ENCODE peak calls at places on chromosome 2, in eight cellular contexts. One of them, this sample, is unnamed.

GRCh38 chr2:85648619-85649018 is 19.4 kb downstream of the SFTPB start:
- DNase-seq in uterus: no peak
- DNase-seq in NCI-H2081: no peak
- DNase-seq in fibroblast of lung: peak
- DNase-seq in stimulated activated CD4-positive, alpha-beta T cell treated with anti-CD3 and anti-CD28 coated beads, Interleukin-4, amount 100 ng/mL, for 48 hours: no peak
- DNase-seq in fibroblast of the aortic adventitia: peak
- DNase-seq in right cardiac atrium: no peak
- DNase-seq in RWPE1: peak
- DNase-seq in this sample: no peak

GRCh38 chr2:54572636-54573531 is 116.8 kb downstream of the SPTBN1 start:
- DNase-seq in uterus: no peak
- DNase-seq in NCI-H2081: no peak
- DNase-seq in fibroblast of lung: peak
- DNase-seq in stimulated activated CD4-positive, alpha-beta T cell treated with anti-CD3 and anti-CD28 coated beads, Interleukin-4, amount 100 ng/mL, for 48 hours: peak
- DNase-seq in fibroblast of the aortic adventitia: peak
- DNase-seq in right cardiac atrium: no peak
- DNase-seq in RWPE1: no peak
- DNase-seq in this sample: no peak

GRCh38 chr2:11827547-11827946 is 81.1 kb downstream of the LPIN1 start:
- DNase-seq in uterus: no peak
- DNase-seq in NCI-H2081: no peak
- DNase-seq in fibroblast of lung: no peak
- DNase-seq in stimulated activated CD4-positive, alpha-beta T cell treated with anti-CD3 and anti-CD28 coated beads, Interleukin-4, amount 100 ng/mL, for 48 hours: peak
- DNase-seq in fibroblast of the aortic adventitia: no peak
- DNase-seq in right cardiac atrium: no peak
- DNase-seq in RWPE1: no peak
- DNase-seq in this sample: no peak

GRCh38 chr2:127115471-127116199 is 8.7 kb upstream of the BIN1 start:
- DNase-seq in uterus: no peak
- DNase-seq in NCI-H2081: no peak
- DNase-seq in fibroblast of lung: no peak
- DNase-seq in stimulated activated CD4-positive, alpha-beta T cell treated with anti-CD3 and anti-CD28 coated beads, Interleukin-4, amount 100 ng/mL, for 48 hours: no peak
- DNase-seq in fibroblast of the aortic adventitia: no peak
- DNase-seq in right cardiac atrium: no peak
- DNase-seq in RWPE1: no peak
- DNase-seq in this sample: no peak

GRCh38 chr2:162291748-162292147 is 26.7 kb downstream of the IFIH1 start:
- DNase-seq in uterus: no peak
- DNase-seq in NCI-H2081: no peak
- DNase-seq in fibroblast of lung: no peak
- DNase-seq in stimulated activated CD4-positive, alpha-beta T cell treated with anti-CD3 and anti-CD28 coated beads, Interleukin-4, amount 100 ng/mL, for 48 hours: no peak
- DNase-seq in fibroblast of the aortic adventitia: no peak
- DNase-seq in right cardiac atrium: no peak
- DNase-seq in RWPE1: no peak
- DNase-seq in this sample: no peak

GRCh38 chr2:231425811-231426703 is 30.5 kb downstream of the B3GNT7 start:
- DNase-seq in uterus: no peak
- DNase-seq in NCI-H2081: no peak
- DNase-seq in fibroblast of lung: no peak
- DNase-seq in stimulated activated CD4-positive, alpha-beta T cell treated with anti-CD3 and anti-CD28 coated beads, Interleukin-4, amount 100 ng/mL, for 48 hours: no peak
- DNase-seq in fibroblast of the aortic adventitia: no peak
- DNase-seq in right cardiac atrium: no peak
- DNase-seq in RWPE1: peak
- DNase-seq in this sample: no peak

GRCh38 chr2:156334496-156335478 is 2.3 kb upstream of the NR4A2 start:
- DNase-seq in uterus: peak
- DNase-seq in NCI-H2081: peak
- DNase-seq in fibroblast of lung: peak
- DNase-seq in stimulated activated CD4-positive, alpha-beta T cell treated with anti-CD3 and anti-CD28 coated beads, Interleukin-4, amount 100 ng/mL, for 48 hours: peak
- DNase-seq in fibroblast of the aortic adventitia: peak
- DNase-seq in right cardiac atrium: peak
- DNase-seq in RWPE1: peak
- DNase-seq in this sample: peak

GRCh38 chr2:121219866-121220265 is 65.1 kb downstream of the TFCP2L1 start:
- DNase-seq in uterus: no peak
- DNase-seq in NCI-H2081: no peak
- DNase-seq in fibroblast of lung: no peak
- DNase-seq in stimulated activated CD4-positive, alpha-beta T cell treated with anti-CD3 and anti-CD28 coated beads, Interleukin-4, amount 100 ng/mL, for 48 hours: no peak
- DNase-seq in fibroblast of the aortic adventitia: no peak
- DNase-seq in right cardiac atrium: no peak
- DNase-seq in RWPE1: no peak
- DNase-seq in this sample: no peak

GRCh38 chr2:43943809-43944452 is 51.9 kb downstream of the LRPPRC start:
- DNase-seq in uterus: no peak
- DNase-seq in NCI-H2081: peak
- DNase-seq in fibroblast of lung: peak
- DNase-seq in stimulated activated CD4-positive, alpha-beta T cell treated with anti-CD3 and anti-CD28 coated beads, Interleukin-4, amount 100 ng/mL, for 48 hours: no peak
- DNase-seq in fibroblast of the aortic adventitia: no peak
- DNase-seq in right cardiac atrium: no peak
- DNase-seq in RWPE1: no peak
- DNase-seq in this sample: no peak

GRCh38 chr2:11950894-11951293 is 204.5 kb downstream of the LPIN1 start:
- DNase-seq in uterus: no peak
- DNase-seq in NCI-H2081: no peak
- DNase-seq in fibroblast of lung: no peak
- DNase-seq in stimulated activated CD4-positive, alpha-beta T cell treated with anti-CD3 and anti-CD28 coated beads, Interleukin-4, amount 100 ng/mL, for 48 hours: no peak
- DNase-seq in fibroblast of the aortic adventitia: no peak
- DNase-seq in right cardiac atrium: no peak
- DNase-seq in RWPE1: no peak
- DNase-seq in this sample: no peak

GRCh38 chr2:234840336-234840735 is 111.5 kb upstream of the SH3BP4 start:
- DNase-seq in uterus: peak
- DNase-seq in NCI-H2081: no peak
- DNase-seq in fibroblast of lung: peak
- DNase-seq in stimulated activated CD4-positive, alpha-beta T cell treated with anti-CD3 and anti-CD28 coated beads, Interleukin-4, amount 100 ng/mL, for 48 hours: no peak
- DNase-seq in fibroblast of the aortic adventitia: peak
- DNase-seq in right cardiac atrium: no peak
- DNase-seq in RWPE1: peak
- DNase-seq in this sample: no peak

GRCh38 chr2:241695676-241696075 is 6.2 kb upstream of the ING5 start:
- DNase-seq in uterus: no peak
- DNase-seq in NCI-H2081: no peak
- DNase-seq in fibroblast of lung: no peak
- DNase-seq in stimulated activated CD4-positive, alpha-beta T cell treated with anti-CD3 and anti-CD28 coated beads, Interleukin-4, amount 100 ng/mL, for 48 hours: no peak
- DNase-seq in fibroblast of the aortic adventitia: no peak
- DNase-seq in right cardiac atrium: no peak
- DNase-seq in RWPE1: no peak
- DNase-seq in this sample: no peak

GRCh38 chr2:23721454-23721826 is 205.5 kb downstream of the ATAD2B start:
- DNase-seq in uterus: no peak
- DNase-seq in NCI-H2081: no peak
- DNase-seq in fibroblast of lung: no peak
- DNase-seq in stimulated activated CD4-positive, alpha-beta T cell treated with anti-CD3 and anti-CD28 coated beads, Interleukin-4, amount 100 ng/mL, for 48 hours: no peak
- DNase-seq in fibroblast of the aortic adventitia: no peak
- DNase-seq in right cardiac atrium: no peak
- DNase-seq in RWPE1: no peak
- DNase-seq in this sample: no peak

GRCh38 chr2:41400057-41400665 is 647.7 kb upstream of the PKDCC start:
- DNase-seq in uterus: no peak
- DNase-seq in NCI-H2081: peak
- DNase-seq in fibroblast of lung: peak
- DNase-seq in stimulated activated CD4-positive, alpha-beta T cell treated with anti-CD3 and anti-CD28 coated beads, Interleukin-4, amount 100 ng/mL, for 48 hours: no peak
- DNase-seq in fibroblast of the aortic adventitia: no peak
- DNase-seq in right cardiac atrium: no peak
- DNase-seq in RWPE1: no peak
- DNase-seq in this sample: no peak

GRCh38 chr2:22536131-22536530 is 848.8 kb upstream of the KLHL29 start:
- DNase-seq in uterus: no peak
- DNase-seq in NCI-H2081: no peak
- DNase-seq in fibroblast of lung: no peak
- DNase-seq in stimulated activated CD4-positive, alpha-beta T cell treated with anti-CD3 and anti-CD28 coated beads, Interleukin-4, amount 100 ng/mL, for 48 hours: no peak
- DNase-seq in fibroblast of the aortic adventitia: no peak
- DNase-seq in right cardiac atrium: no peak
- DNase-seq in RWPE1: peak
- DNase-seq in this sample: no peak

GRCh38 chr2:119086327-119086726 is 72.2 kb downstream of the C1QL2 start:
- DNase-seq in uterus: no peak
- DNase-seq in NCI-H2081: no peak
- DNase-seq in fibroblast of lung: no peak
- DNase-seq in stimulated activated CD4-positive, alpha-beta T cell treated with anti-CD3 and anti-CD28 coated beads, Interleukin-4, amount 100 ng/mL, for 48 hours: no peak
- DNase-seq in fibroblast of the aortic adventitia: no peak
- DNase-seq in right cardiac atrium: no peak
- DNase-seq in RWPE1: no peak
- DNase-seq in this sample: no peak

GRCh38 chr2:112836695-112837117 is at the start of gene IL1B:
- DNase-seq in uterus: no peak
- DNase-seq in NCI-H2081: no peak
- DNase-seq in fibroblast of lung: peak
- DNase-seq in stimulated activated CD4-positive, alpha-beta T cell treated with anti-CD3 and anti-CD28 coated beads, Interleukin-4, amount 100 ng/mL, for 48 hours: no peak
- DNase-seq in fibroblast of the aortic adventitia: peak
- DNase-seq in right cardiac atrium: no peak
- DNase-seq in RWPE1: peak
- DNase-seq in this sample: no peak

GRCh38 chr2:239736358-239737143 is 288.6 kb downstream of the NDUFA10 start:
- DNase-seq in uterus: no peak
- DNase-seq in NCI-H2081: no peak
- DNase-seq in fibroblast of lung: no peak
- DNase-seq in stimulated activated CD4-positive, alpha-beta T cell treated with anti-CD3 and anti-CD28 coated beads, Interleukin-4, amount 100 ng/mL, for 48 hours: no peak
- DNase-seq in fibroblast of the aortic adventitia: no peak
- DNase-seq in right cardiac atrium: peak
- DNase-seq in RWPE1: no peak
- DNase-seq in this sample: peak

GRCh38 chr2:222364280-222364895 is 60.0 kb upstream of the SGPP2 start:
- DNase-seq in uterus: no peak
- DNase-seq in NCI-H2081: no peak
- DNase-seq in fibroblast of lung: no peak
- DNase-seq in stimulated activated CD4-positive, alpha-beta T cell treated with anti-CD3 and anti-CD28 coated beads, Interleukin-4, amount 100 ng/mL, for 48 hours: no peak
- DNase-seq in fibroblast of the aortic adventitia: peak
- DNase-seq in right cardiac atrium: no peak
- DNase-seq in RWPE1: peak
- DNase-seq in this sample: no peak

GRCh38 chr2:14189929-14190328 is 442.6 kb upstream of the LRATD1 start:
- DNase-seq in uterus: peak
- DNase-seq in NCI-H2081: no peak
- DNase-seq in fibroblast of lung: peak
- DNase-seq in stimulated activated CD4-positive, alpha-beta T cell treated with anti-CD3 and anti-CD28 coated beads, Interleukin-4, amount 100 ng/mL, for 48 hours: no peak
- DNase-seq in fibroblast of the aortic adventitia: no peak
- DNase-seq in right cardiac atrium: no peak
- DNase-seq in RWPE1: peak
- DNase-seq in this sample: no peak

GRCh38 chr2:20650412-20650879 is 452 bp downstream of the HS1BP3 start:
- DNase-seq in uterus: no peak
- DNase-seq in NCI-H2081: peak
- DNase-seq in fibroblast of lung: peak
- DNase-seq in stimulated activated CD4-positive, alpha-beta T cell treated with anti-CD3 and anti-CD28 coated beads, Interleukin-4, amount 100 ng/mL, for 48 hours: no peak
- DNase-seq in fibroblast of the aortic adventitia: peak
- DNase-seq in right cardiac atrium: peak
- DNase-seq in RWPE1: peak
- DNase-seq in this sample: no peak

GRCh38 chr2:118940486-118941120 is 1.4 kb upstream of the MARCO start:
- DNase-seq in uterus: no peak
- DNase-seq in NCI-H2081: no peak
- DNase-seq in fibroblast of lung: no peak
- DNase-seq in stimulated activated CD4-positive, alpha-beta T cell treated with anti-CD3 and anti-CD28 coated beads, Interleukin-4, amount 100 ng/mL, for 48 hours: no peak
- DNase-seq in fibroblast of the aortic adventitia: no peak
- DNase-seq in right cardiac atrium: peak
- DNase-seq in RWPE1: no peak
- DNase-seq in this sample: no peak

GRCh38 chr2:208062113-208062512 is 36.8 kb upstream of the PLEKHM3 start:
- DNase-seq in uterus: no peak
- DNase-seq in NCI-H2081: peak
- DNase-seq in fibroblast of lung: peak
- DNase-seq in stimulated activated CD4-positive, alpha-beta T cell treated with anti-CD3 and anti-CD28 coated beads, Interleukin-4, amount 100 ng/mL, for 48 hours: no peak
- DNase-seq in fibroblast of the aortic adventitia: peak
- DNase-seq in right cardiac atrium: no peak
- DNase-seq in RWPE1: no peak
- DNase-seq in this sample: no peak

GRCh38 chr2:30232027-30232800 is 880 bp downstream of the LBH start:
- DNase-seq in uterus: peak
- DNase-seq in NCI-H2081: no peak
- DNase-seq in fibroblast of lung: peak
- DNase-seq in stimulated activated CD4-positive, alpha-beta T cell treated with anti-CD3 and anti-CD28 coated beads, Interleukin-4, amount 100 ng/mL, for 48 hours: peak
- DNase-seq in fibroblast of the aortic adventitia: peak
- DNase-seq in right cardiac atrium: peak
- DNase-seq in RWPE1: no peak
- DNase-seq in this sample: peak

GRCh38 chr2:69007169-69007568 is 5.8 kb upstream of the ANTXR1 start:
- DNase-seq in uterus: no peak
- DNase-seq in NCI-H2081: no peak
- DNase-seq in fibroblast of lung: no peak
- DNase-seq in stimulated activated CD4-positive, alpha-beta T cell treated with anti-CD3 and anti-CD28 coated beads, Interleukin-4, amount 100 ng/mL, for 48 hours: no peak
- DNase-seq in fibroblast of the aortic adventitia: peak
- DNase-seq in right cardiac atrium: no peak
- DNase-seq in RWPE1: no peak
- DNase-seq in this sample: no peak

GRCh38 chr2:6780765-6781274 is 84.9 kb downstream of the CMPK2 start:
- DNase-seq in uterus: peak
- DNase-seq in NCI-H2081: peak
- DNase-seq in fibroblast of lung: peak
- DNase-seq in stimulated activated CD4-positive, alpha-beta T cell treated with anti-CD3 and anti-CD28 coated beads, Interleukin-4, amount 100 ng/mL, for 48 hours: no peak
- DNase-seq in fibroblast of the aortic adventitia: no peak
- DNase-seq in right cardiac atrium: peak
- DNase-seq in RWPE1: no peak
- DNase-seq in this sample: peak

GRCh38 chr2:58137221-58137620 is 90.6 kb downstream of the VRK2 start:
- DNase-seq in uterus: no peak
- DNase-seq in NCI-H2081: no peak
- DNase-seq in fibroblast of lung: peak
- DNase-seq in stimulated activated CD4-positive, alpha-beta T cell treated with anti-CD3 and anti-CD28 coated beads, Interleukin-4, amount 100 ng/mL, for 48 hours: no peak
- DNase-seq in fibroblast of the aortic adventitia: peak
- DNase-seq in right cardiac atrium: no peak
- DNase-seq in RWPE1: no peak
- DNase-seq in this sample: no peak

GRCh38 chr2:111967018-111967417 is 68.6 kb downstream of the MERTK start:
- DNase-seq in uterus: no peak
- DNase-seq in NCI-H2081: no peak
- DNase-seq in fibroblast of lung: no peak
- DNase-seq in stimulated activated CD4-positive, alpha-beta T cell treated with anti-CD3 and anti-CD28 coated beads, Interleukin-4, amount 100 ng/mL, for 48 hours: no peak
- DNase-seq in fibroblast of the aortic adventitia: no peak
- DNase-seq in right cardiac atrium: no peak
- DNase-seq in RWPE1: no peak
- DNase-seq in this sample: no peak

GRCh38 chr2:74847075-74847858 is 13.3 kb downstream of the HK2 start:
- DNase-seq in uterus: no peak
- DNase-seq in NCI-H2081: no peak
- DNase-seq in fibroblast of lung: no peak
- DNase-seq in stimulated activated CD4-positive, alpha-beta T cell treated with anti-CD3 and anti-CD28 coated beads, Interleukin-4, amount 100 ng/mL, for 48 hours: no peak
- DNase-seq in fibroblast of the aortic adventitia: peak
- DNase-seq in right cardiac atrium: no peak
- DNase-seq in RWPE1: no peak
- DNase-seq in this sample: no peak

GRCh38 chr2:170409164-170409535 is 231.2 kb downstream of the MYO3B start:
- DNase-seq in uterus: peak
- DNase-seq in NCI-H2081: peak
- DNase-seq in fibroblast of lung: peak
- DNase-seq in stimulated activated CD4-positive, alpha-beta T cell treated with anti-CD3 and anti-CD28 coated beads, Interleukin-4, amount 100 ng/mL, for 48 hours: peak
- DNase-seq in fibroblast of the aortic adventitia: peak
- DNase-seq in right cardiac atrium: peak
- DNase-seq in RWPE1: peak
- DNase-seq in this sample: no peak

GRCh38 chr2:219625179-219625578 is 2.3 kb upstream of the SLC4A3 start:
- DNase-seq in uterus: no peak
- DNase-seq in NCI-H2081: no peak
- DNase-seq in fibroblast of lung: no peak
- DNase-seq in stimulated activated CD4-positive, alpha-beta T cell treated with anti-CD3 and anti-CD28 coated beads, Interleukin-4, amount 100 ng/mL, for 48 hours: no peak
- DNase-seq in fibroblast of the aortic adventitia: no peak
- DNase-seq in right cardiac atrium: no peak
- DNase-seq in RWPE1: no peak
- DNase-seq in this sample: no peak

GRCh38 chr2:58289029-58289428 is 47.9 kb upstream of the FANCL start:
- DNase-seq in uterus: no peak
- DNase-seq in NCI-H2081: no peak
- DNase-seq in fibroblast of lung: no peak
- DNase-seq in stimulated activated CD4-positive, alpha-beta T cell treated with anti-CD3 and anti-CD28 coated beads, Interleukin-4, amount 100 ng/mL, for 48 hours: no peak
- DNase-seq in fibroblast of the aortic adventitia: no peak
- DNase-seq in right cardiac atrium: no peak
- DNase-seq in RWPE1: peak
- DNase-seq in this sample: no peak

GRCh38 chr2:106192752-106193490 is 1.2 kb downstream of the UXS1 start:
- DNase-seq in uterus: peak
- DNase-seq in NCI-H2081: peak
- DNase-seq in fibroblast of lung: peak
- DNase-seq in stimulated activated CD4-positive, alpha-beta T cell treated with anti-CD3 and anti-CD28 coated beads, Interleukin-4, amount 100 ng/mL, for 48 hours: peak
- DNase-seq in fibroblast of the aortic adventitia: peak
- DNase-seq in right cardiac atrium: no peak
- DNase-seq in RWPE1: peak
- DNase-seq in this sample: no peak